ENCODE peak calls at places on chromosome 13, in ten cellular contexts. G is posterior vena cava; Q is activated T-helper 9 cell treated with anti-CD3 and anti-CD28 coated beads, Interleukin-2, amount 50 U/mL, for 16 hours; L is left ventricle myocardium superior; R is nephron progenitor cell; D is fibroblast of lung; C is HCT116; J is mucosa of descending colon; M is NCI-H446 treated with DMSO at 0.1 percent for 48 hours; W is heart right ventricle. P is an unnamed sample.

GRCh38 chr13:64274481-64275217 is 2859.0 kb upstream of the PCDH20 start:
- DNase-seq in G (no peak), Q (no peak), L (no peak), R (no peak), D (peak), C (no peak), J (no peak), M (no peak), W (no peak), P (no peak)

GRCh38 chr13:27088619-27089018 is 83.0 kb downstream of the USP12 start:
- DNase-seq in G (no peak), Q (no peak), L (no peak), R (no peak), D (no peak), C (no peak), J (no peak), M (no peak), W (no peak), P (no peak)

GRCh38 chr13:44649118-44649455 is 73.0 kb upstream of the TSC22D1 start:
- DNase-seq in G (no peak), Q (no peak), L (no peak), R (peak), D (no peak), C (no peak), J (no peak), M (no peak), W (no peak), P (no peak)

GRCh38 chr13:27666951-27667350 is 45.3 kb downstream of the POLR1D start:
- DNase-seq in G (no peak), Q (no peak), L (no peak), R (no peak), D (no peak), C (no peak), J (no peak), M (no peak), W (no peak), P (no peak)

GRCh38 chr13:113724780-113725315 is 34.2 kb upstream of the TMEM255B start:
- DNase-seq in G (peak), Q (peak), L (peak), R (peak), D (peak), C (peak), J (peak), M (no peak), W (peak), P (peak)

GRCh38 chr13:37473035-37473434 is 125.5 kb downstream of the POSTN start:
- DNase-seq in G (no peak), Q (no peak), L (no peak), R (no peak), D (no peak), C (no peak), J (no peak), M (no peak), W (no peak), P (no peak)

GRCh38 chr13:35157143-35157755 is 215.2 kb downstream of the NBEA start:
- DNase-seq in G (no peak), Q (no peak), L (no peak), R (peak), D (peak), C (peak), J (no peak), M (peak), W (no peak), P (no peak)

GRCh38 chr13:33112745-33113144 is 96.5 kb downstream of the KL start:
- DNase-seq in G (no peak), Q (no peak), L (peak), R (no peak), D (no peak), C (no peak), J (no peak), M (no peak), W (no peak), P (no peak)

GRCh38 chr13:19153782-19154450 is 27.7 kb downstream of the TUBA3C start:
- DNase-seq in G (no peak), Q (no peak), L (no peak), R (no peak), D (no peak), C (no peak), J (no peak), M (no peak), W (no peak), P (no peak)

GRCh38 chr13:23979361-23980159 is 82.3 kb upstream of the C1QTNF9B start:
- DNase-seq in G (peak), Q (no peak), L (peak), R (peak), D (peak), C (no peak), J (peak), M (no peak), W (peak), P (peak)

GRCh38 chr13:75813323-75813722 is 177.2 kb downstream of the LMO7 start:
- DNase-seq in G (peak), Q (no peak), L (peak), R (no peak), D (no peak), C (no peak), J (no peak), M (no peak), W (peak), P (no peak)

GRCh38 chr13:109767023-109767422 is 19.4 kb downstream of the IRS2 start:
- DNase-seq in G (no peak), Q (no peak), L (no peak), R (no peak), D (no peak), C (no peak), J (no peak), M (no peak), W (no peak), P (no peak)

GRCh38 chr13:97108535-97108910 is 113.6 kb upstream of the MBNL2 start:
- DNase-seq in G (no peak), Q (no peak), L (no peak), R (no peak), D (peak), C (no peak), J (no peak), M (no peak), W (no peak), P (no peak)

GRCh38 chr13:108917581-108917980 is 288.2 kb downstream of the MYO16 start:
- DNase-seq in G (no peak), Q (no peak), L (no peak), R (no peak), D (peak), C (no peak), J (no peak), M (no peak), W (no peak), P (no peak)

GRCh38 chr13:47621931-47622330 is 379.1 kb downstream of the SUCLA2 start:
- DNase-seq in G (no peak), Q (no peak), L (no peak), R (no peak), D (peak), C (no peak), J (no peak), M (no peak), W (no peak), P (no peak)

GRCh38 chr13:112580211-112580610 is 7.7 kb downstream of the TUBGCP3 start:
- DNase-seq in G (no peak), Q (no peak), L (no peak), R (no peak), D (no peak), C (no peak), J (no peak), M (no peak), W (no peak), P (no peak)

GRCh38 chr13:69935043-69935442 is 172.6 kb upstream of the ATXN8OS start:
- DNase-seq in G (no peak), Q (no peak), L (no peak), R (no peak), D (no peak), C (peak), J (no peak), M (no peak), W (no peak), P (no peak)

GRCh38 chr13:106061781-106062180 is 473.7 kb downstream of the EFNB2 start:
- DNase-seq in G (no peak), Q (no peak), L (no peak), R (no peak), D (no peak), C (no peak), J (no peak), M (no peak), W (no peak), P (no peak)

GRCh38 chr13:46962286-46962941 is 65.6 kb upstream of the HTR2A start:
- DNase-seq in G (no peak), Q (no peak), L (no peak), R (no peak), D (peak), C (no peak), J (no peak), M (no peak), W (no peak), P (no peak)

GRCh38 chr13:30061217-30061616 is 210.8 kb upstream of the UBL3 start:
- DNase-seq in G (no peak), Q (no peak), L (no peak), R (no peak), D (no peak), C (no peak), J (no peak), M (no peak), W (no peak), P (no peak)

GRCh38 chr13:113147206-113147605 is 11.2 kb upstream of the PROZ start:
- DNase-seq in G (peak), Q (no peak), L (no peak), R (no peak), D (no peak), C (no peak), J (no peak), M (no peak), W (no peak), P (no peak)

GRCh38 chr13:65453982-65454381 is 1776.2 kb downstream of the PCDH9 start:
- DNase-seq in G (no peak), Q (no peak), L (no peak), R (no peak), D (no peak), C (no peak), J (no peak), M (no peak), W (no peak), P (no peak)

GRCh38 chr13:21986602-21987001 is 315.7 kb downstream of the FGF9 start:
- DNase-seq in G (peak), Q (no peak), L (peak), R (no peak), D (no peak), C (no peak), J (peak), M (no peak), W (peak), P (no peak)

GRCh38 chr13:111950697-111951096 is 116.3 kb upstream of the SOX1 start:
- DNase-seq in G (peak), Q (no peak), L (no peak), R (no peak), D (no peak), C (no peak), J (no peak), M (no peak), W (no peak), P (no peak)

GRCh38 chr13:81686877-81687276 is 1346.0 kb upstream of the SPRY2 start:
- DNase-seq in G (no peak), Q (no peak), L (no peak), R (no peak), D (peak), C (no peak), J (no peak), M (no peak), W (no peak), P (no peak)

GRCh38 chr13:31639443-31640163 is 99.7 kb upstream of the RXFP2 start:
- DNase-seq in G (no peak), Q (no peak), L (no peak), R (no peak), D (peak), C (no peak), J (no peak), M (no peak), W (no peak), P (no peak)

GRCh38 chr13:33828431-33829129 is 10.6 kb downstream of the RFC3 start:
- DNase-seq in G (no peak), Q (no peak), L (no peak), R (no peak), D (no peak), C (no peak), J (no peak), M (no peak), W (no peak), P (no peak)

GRCh38 chr13:23510979-23511735 is 59.1 kb upstream of the TNFRSF19 start:
- DNase-seq in G (no peak), Q (no peak), L (no peak), R (peak), D (peak), C (peak), J (no peak), M (no peak), W (no peak), P (no peak)